ENCODE peak calls at places on chromosomes 6 and 20, in six cellular contexts. D is H7, W is H54, O is T-helper 9 cell, X is dorsolateral prefrontal cortex, Y is choroid plexus epithelial cell. L is an unnamed sample.
A peak's percentile ranks its signal among the peaks of the same experiment; 100 is the strongest.

GRCh38 chr6:51025082-51025777 is 206.6 kb downstream of the TFAP2B start:
- DNase-seq in D (no peak), O (no peak), X (no peak), Y (no peak), W (peak; percentile 70), L (no peak)

GRCh38 chr6:138383776-138384175 is 6.1 kb downstream of the SMIM28 start:
- DNase-seq in O (no peak), X (no peak), W (no peak), D (no peak), Y (no peak), L (no peak)

GRCh38 chr20:32050851-32051556 is 1.0 kb upstream of the HCK start:
- DNase-seq in Y (no peak), X (no peak), D (peak; percentile 85), W (no peak), O (no peak), L (peak; percentile 65)

GRCh38 chr6:142763205-142763604 is 181.8 kb downstream of the HIVEP2 start:
- DNase-seq in X (peak; percentile 61), O (no peak), W (no peak), D (no peak), Y (no peak), L (no peak)

GRCh38 chr6:73058736-73059135 is 166.6 kb downstream of the KHDC1L start:
- DNase-seq in Y (peak; percentile 7), O (no peak), X (no peak), W (no peak), D (no peak), L (no peak)

GRCh38 chr6:69835414-69836179 is 30.8 kb upstream of the COL19A1 start:
- DNase-seq in W (peak; percentile 1), O (no peak), X (no peak), Y (peak; percentile 94), D (peak; percentile 4), L (peak; percentile 89)

GRCh38 chr6:80148220-80148619 is 41.7 kb downstream of the BCKDHB start:
- DNase-seq in W (no peak), Y (no peak), O (no peak), D (no peak), X (no peak), L (no peak)

GRCh38 chr20:55650609-55651228 is 354.6 kb downstream of the CBLN4 start:
- DNase-seq in X (no peak), W (no peak), Y (no peak), D (no peak), O (no peak), L (no peak)

GRCh38 chr6:167045828-167046580 is 46.8 kb downstream of the CEP43 start:
- DNase-seq in X (no peak), O (no peak), Y (no peak), W (no peak), D (peak; percentile 64), L (peak; percentile 60)

GRCh38 chr6:49549691-49550412 is 616 bp upstream of the C6orf141 start:
- DNase-seq in D (peak; percentile 28), W (no peak), Y (no peak), O (no peak), X (no peak), L (no peak)

GRCh38 chr6:129498950-129499870 is 210.8 kb downstream of the ARHGAP18 start:
- DNase-seq in D (peak; percentile 10), X (no peak), O (no peak), Y (peak; percentile 72), W (no peak), L (peak; percentile 88)

GRCh38 chr6:143000771-143001170 is 55.8 kb upstream of the HIVEP2 start:
- DNase-seq in Y (no peak), X (peak; percentile 79), D (no peak), W (no peak), O (no peak), L (no peak)

GRCh38 chr6:29625337-29625930 is 7.5 kb downstream of the GABBR1 start:
- DNase-seq in D (no peak), W (no peak), O (no peak), Y (no peak), X (no peak), L (no peak)

GRCh38 chr6:90369651-90370050 is 73.0 kb upstream of the BACH2 start:
- DNase-seq in X (no peak), Y (peak; percentile 70), O (no peak), W (no peak), D (no peak), L (peak; percentile 54)

GRCh38 chr6:25359191-25359861 is 80.2 kb downstream of the CARMIL1 start:
- DNase-seq in O (no peak), D (no peak), X (no peak), W (peak; percentile 30), Y (no peak), L (no peak)

GRCh38 chr6:73728548-73729205 is 32.7 kb downstream of the CD109 start:
- DNase-seq in W (no peak), D (no peak), O (no peak), Y (no peak), X (no peak), L (peak; percentile 78)

GRCh38 chr6:28683945-28684538 is 158.4 kb downstream of the GPX5 start:
- DNase-seq in O (no peak), D (peak; percentile 46), W (no peak), X (no peak), Y (peak; percentile 70), L (peak; percentile 81)

GRCh38 chr6:83430606-83431544 is at the start of gene ME1:
- DNase-seq in O (peak; percentile 4), D (peak; percentile 85), Y (peak; percentile 77), X (peak; percentile 72), W (peak; percentile 89), L (no peak)

GRCh38 chr6:88577461-88577860 is 386.0 kb downstream of the RNGTT start:
- DNase-seq in O (no peak), D (no peak), X (no peak), W (no peak), Y (no peak), L (no peak)

GRCh38 chr6:45589367-45589766 is 211.6 kb upstream of the SUPT3H start:
- DNase-seq in Y (no peak), X (no peak), O (no peak), W (no peak), D (no peak), L (no peak)

GRCh38 chr6:167538746-167539145 is 213.9 kb downstream of the TTLL2 start:
- DNase-seq in O (no peak), D (no peak), Y (no peak), X (no peak), W (no peak), L (no peak)

GRCh38 chr20:47764154-47764734 is 21.0 kb downstream of the SULF2 start:
- DNase-seq in Y (no peak), O (no peak), W (no peak), X (no peak), D (peak; percentile 64), L (no peak)

GRCh38 chr6:18265787-18266523 is 1.6 kb upstream of the DEK start:
- DNase-seq in X (no peak), W (no peak), Y (no peak), D (no peak), O (no peak), L (peak; percentile 20)

GRCh38 chr6:24897186-24897585 is 38.6 kb downstream of the RIPOR2 start:
- DNase-seq in W (no peak), Y (no peak), O (no peak), D (no peak), X (no peak), L (no peak)

GRCh38 chr6:134446228-134446848 is 128.4 kb upstream of the SGK1 start:
- DNase-seq in W (no peak), X (no peak), Y (peak; percentile 40), D (no peak), O (no peak), L (peak; percentile 18)

GRCh38 chr6:10202111-10202510 is 212.8 kb downstream of the TFAP2A start:
- DNase-seq in O (no peak), D (no peak), Y (no peak), X (no peak), W (no peak), L (no peak)

GRCh38 chr6:159305159-159305558 is 136.0 kb downstream of the FNDC1 start:
- DNase-seq in D (no peak), X (no peak), O (no peak), Y (no peak), W (no peak), L (no peak)

GRCh38 chr6:95593025-95593424 is 15.7 kb downstream of the MANEA start:
- DNase-seq in W (no peak), X (no peak), D (no peak), O (no peak), Y (no peak), L (no peak)

GRCh38 chr6:31186052-31186734 is 15.7 kb upstream of the POU5F1 start:
- DNase-seq in O (no peak), Y (no peak), W (no peak), X (no peak), D (no peak), L (no peak)

GRCh38 chr6:53112404-53112803 is 36.2 kb downstream of the GCM1 start:
- DNase-seq in D (no peak), Y (no peak), O (no peak), W (no peak), X (no peak), L (no peak)

GRCh38 chr20:59194023-59194935 is 30.7 kb downstream of the ZNF831 start:
- DNase-seq in X (no peak), O (no peak), W (no peak), D (no peak), Y (no peak), L (no peak)

GRCh38 chr6:37688088-37688850 is 9.4 kb downstream of the MDGA1 start:
- DNase-seq in X (no peak), Y (no peak), W (no peak), D (no peak), O (no peak), L (no peak)